ENCODE peak calls at places on chromosomes 16 and 17, in four cellular contexts. L is astrocyte of the cerebellum; F is effector memory CD4-positive, alpha-beta T cell; J is anterior cingulate cortex. V is an unnamed sample.
A peak's percentile ranks its signal among the peaks of the same experiment; 100 is the strongest.

GRCh38 chr17:74527081-74527480 is 4.2 kb downstream of the CD300LB start:
- DNase-seq in L (no peak), F (no peak), J (no peak), V (no peak)

GRCh38 chr17:1783834-1784611 is 22.2 kb downstream of the SERPINF1 start:
- DNase-seq in L (peak; percentile 84), F (no peak), J (peak; percentile 37), V (peak; percentile 78)

GRCh38 chr17:77189148-77189547 is 48.4 kb downstream of the SEC14L1 start:
- DNase-seq in L (no peak), F (no peak), J (no peak), V (no peak)

GRCh38 chr16:75138636-75139035 is 9.7 kb upstream of the ZFP1 start:
- DNase-seq in L (peak; percentile 2), F (no peak), J (no peak), V (no peak)

GRCh38 chr16:86854895-86855294 is 276.5 kb downstream of the FOXL1 start:
- DNase-seq in L (no peak), F (no peak), J (no peak), V (peak; percentile 24)

GRCh38 chr16:66673691-66674090 is 22.9 kb downstream of the CMTM4 start:
- DNase-seq in L (no peak), F (no peak), J (no peak), V (no peak)

GRCh38 chr16:75086281-75086680 is 30.3 kb downstream of the LDHD start:
- DNase-seq in L (no peak), F (no peak), J (no peak), V (no peak)

GRCh38 chr17:29140631-29141483 is 39.3 kb downstream of the MYO18A start:
- DNase-seq in L (no peak), F (peak; percentile 62), J (peak; percentile 21), V (no peak)

GRCh38 chr17:48002208-48002919 is 31.5 kb downstream of the CDK5RAP3 start:
- DNase-seq in L (peak; percentile 71), F (no peak), J (no peak), V (peak; percentile 47)

GRCh38 chr16:82835487-82836160 is 208.9 kb downstream of the CDH13 start:
- DNase-seq in L (no peak), F (no peak), J (no peak), V (no peak)

GRCh38 chr17:39979021-39979660 is 1.5 kb upstream of the PSMD3 start:
- DNase-seq in L (peak; percentile 77), F (no peak), J (no peak), V (peak; percentile 78)

GRCh38 chr16:27816561-27816960 is 247.0 kb downstream of the GSG1L start:
- DNase-seq in L (no peak), F (no peak), J (peak; percentile 16), V (no peak)

GRCh38 chr16:64121473-64121872 is 1000.4 kb downstream of the CDH11 start:
- DNase-seq in L (no peak), F (no peak), J (no peak), V (peak; percentile 3)

GRCh38 chr17:44598329-44598728 is 41.0 kb downstream of the FZD2 start:
- DNase-seq in L (no peak), F (no peak), J (no peak), V (no peak)

GRCh38 chr17:48054238-48055185 is 6.4 kb downstream of the NFE2L1 start:
- DNase-seq in L (peak; percentile 47), F (no peak), J (peak; percentile 82), V (no peak)

GRCh38 chr17:64028874-64029464 is 8.5 kb upstream of the ICAM2 start:
- DNase-seq in L (peak; percentile 34), F (peak; percentile 52), J (no peak), V (peak; percentile 39)

GRCh38 chr17:41413353-41413752 is 11.0 kb downstream of the KRT37 start:
- DNase-seq in L (peak; percentile 37), F (no peak), J (no peak), V (no peak)

GRCh38 chr17:20200016-20200788 is 191.0 kb downstream of the SPECC1 start:
- DNase-seq in L (no peak), F (no peak), J (no peak), V (no peak)

GRCh38 chr17:12731839-12732238 is 57.5 kb upstream of the ARHGAP44 start:
- DNase-seq in L (no peak), F (no peak), J (no peak), V (no peak)

GRCh38 chr16:63323722-63324121 is 1287.5 kb upstream of the CDH8 start:
- DNase-seq in L (no peak), F (no peak), J (no peak), V (no peak)

GRCh38 chr16:72256398-72257048 is 84.6 kb upstream of the PMFBP1 start:
- DNase-seq in L (peak; percentile 12), F (no peak), J (no peak), V (peak; percentile 6)

GRCh38 chr16:53183442-53183841 is 128.7 kb downstream of the CHD9 start:
- DNase-seq in L (no peak), F (no peak), J (no peak), V (no peak)

GRCh38 chr16:68470461-68471150 is 22.3 kb upstream of the SMPD3 start:
- DNase-seq in L (no peak), F (no peak), J (peak; percentile 24), V (no peak)

GRCh38 chr17:16919663-16920627 is 52.0 kb downstream of the TNFRSF13B start:
- DNase-seq in L (no peak), F (no peak), J (no peak), V (no peak)

GRCh38 chr16:78503501-78504110 is 404.2 kb downstream of the WWOX start:
- DNase-seq in L (peak; percentile 36), F (no peak), J (peak; percentile 3), V (no peak)